ENCODE peak calls at places on chromosomes 3 and 15, in five cellular contexts. Z, L, U, A and R are unnamed samples.

GRCh38 chr3:177410734-177411133 is 213.5 kb upstream of the TBL1XR1 start:
- DNase-seq in U (no peak), L (no peak), Z (no peak), A (no peak), R (no peak)

GRCh38 chr3:151931171-151931570 is 57.7 kb downstream of the SUCNR1 start:
- DNase-seq in U (no peak), Z (no peak), L (no peak), A (no peak), R (no peak)

GRCh38 chr3:122680381-122681293 is at the start of gene PARP14:
- DNase-seq in A (no peak), U (peak), L (peak), Z (peak), R (peak)

GRCh38 chr3:104763007-104763406 is 603.7 kb upstream of the ALCAM start:
- DNase-seq in L (no peak), U (no peak), A (no peak), Z (no peak), R (peak)

GRCh38 chr15:101022306-101022705 is 103.1 kb downstream of the LRRK1 start:
- DNase-seq in Z (peak), U (no peak), L (no peak), A (no peak), R (no peak)

GRCh38 chr3:61497463-61497862 is 63.9 kb upstream of the PTPRG start:
- DNase-seq in L (no peak), U (no peak), A (no peak), Z (no peak), R (no peak)

GRCh38 chr15:98614681-98615080 is 33.7 kb upstream of the IGF1R start:
- DNase-seq in L (no peak), U (no peak), Z (no peak), A (no peak), R (no peak)

GRCh38 chr15:65055201-65055870 is 10.1 kb downstream of the SLC51B start:
- DNase-seq in L (no peak), Z (no peak), U (no peak), A (no peak), R (no peak)

GRCh38 chr3:154121236-154122095 is at the start of gene ARHGEF26:
- DNase-seq in L (peak), Z (peak), U (peak), A (no peak), R (peak)

GRCh38 chr3:65342084-65342683 is 654.4 kb upstream of the ADAMTS9 start:
- DNase-seq in A (no peak), L (peak), U (peak), Z (peak), R (peak)

GRCh38 chr3:57019057-57019456 is 41.4 kb upstream of the SPATA12 start:
- DNase-seq in Z (no peak), U (no peak), A (no peak), L (no peak), R (no peak)

GRCh38 chr3:49653636-49654035 is 20.5 kb upstream of the APEH start:
- DNase-seq in U (no peak), A (no peak), L (no peak), Z (no peak), R (no peak)

GRCh38 chr3:193590088-193590856 is 2.7 kb upstream of the OPA1 start:
- DNase-seq in L (no peak), Z (no peak), A (no peak), U (peak), R (no peak)

GRCh38 chr3:148881286-148881685 is 16.2 kb downstream of the CPA3 start:
- DNase-seq in Z (no peak), U (no peak), L (no peak), A (no peak), R (no peak)

GRCh38 chr15:83278191-83278590 is 6.3 kb downstream of the BNC1 start:
- DNase-seq in L (no peak), A (no peak), U (no peak), Z (no peak), R (no peak)

GRCh38 chr3:112676659-112677234 is 35.8 kb upstream of the CCDC80 start:
- DNase-seq in U (peak), L (peak), A (peak), Z (no peak), R (peak)

GRCh38 chr3:34364345-34364744 is 565.9 kb downstream of the PDCD6IP start:
- DNase-seq in L (no peak), A (peak), Z (no peak), U (no peak), R (peak)

GRCh38 chr15:96421211-96421610 is 90.7 kb downstream of the NR2F2 start:
- DNase-seq in Z (no peak), L (no peak), A (no peak), U (no peak), R (peak)

GRCh38 chr3:141070727-141071357 is 19.7 kb downstream of the SPSB4 start:
- DNase-seq in U (no peak), A (no peak), Z (peak), L (no peak), R (peak)

GRCh38 chr3:43327184-43327950 is 41.0 kb downstream of the SNRK start:
- DNase-seq in L (no peak), A (no peak), Z (no peak), U (no peak), R (no peak)

GRCh38 chr15:42622328-42622925 is 47.0 kb downstream of the STARD9 start:
- DNase-seq in U (no peak), A (no peak), L (peak), Z (no peak), R (no peak)

GRCh38 chr15:92608866-92609700 is 46.5 kb downstream of the FAM174B start:
- DNase-seq in A (no peak), U (no peak), Z (no peak), L (no peak), R (no peak)

GRCh38 chr3:50327129-50327528 is 894 bp downstream of the TUSC2 start:
- DNase-seq in A (no peak), U (no peak), Z (no peak), L (no peak), R (no peak)

GRCh38 chr3:66200147-66200546 is 20.7 kb upstream of the SLC25A26 start:
- DNase-seq in Z (no peak), A (no peak), L (no peak), U (no peak), R (peak)

GRCh38 chr3:28777806-28778475 is 429.3 kb upstream of the AZI2 start:
- DNase-seq in L (no peak), U (no peak), Z (no peak), A (no peak), R (no peak)

GRCh38 chr3:193207290-193207689 is 33.7 kb upstream of the PLAAT1 start:
- DNase-seq in A (no peak), L (no peak), Z (no peak), U (no peak), R (no peak)

DNA sequence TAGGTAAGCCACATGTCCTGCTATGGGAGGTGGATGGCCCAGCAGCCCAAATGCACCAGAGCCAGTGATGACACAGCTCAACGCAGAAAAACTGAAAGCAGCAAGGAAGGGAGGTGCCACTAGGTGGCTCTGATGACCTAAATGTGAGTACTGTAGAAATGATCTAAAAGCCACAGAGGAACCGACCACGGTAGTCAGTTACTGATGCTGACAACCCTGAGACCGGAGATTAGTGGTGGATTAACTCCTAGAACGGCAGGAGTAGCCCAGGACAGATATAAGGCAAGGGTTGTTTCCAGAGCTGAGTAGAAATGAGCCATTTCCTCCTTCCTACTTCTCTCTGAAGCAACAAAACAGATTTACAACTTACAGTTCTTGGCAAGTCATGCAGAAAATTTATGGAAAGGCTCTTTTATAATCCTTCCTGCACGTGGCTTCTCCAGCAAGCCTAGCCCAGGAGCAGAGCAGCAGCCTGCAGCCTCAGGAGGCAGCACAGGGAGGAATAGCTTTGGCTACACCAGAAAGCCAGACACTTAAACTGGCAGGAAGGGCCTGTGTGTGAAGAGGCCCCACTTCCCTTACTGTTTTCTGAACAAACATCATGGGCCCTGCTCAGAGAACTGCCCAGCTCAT is 13.1 kb downstream of the FBXL22 start:
- DNase-seq in L (peak), U (peak), A (peak), Z (peak), R (peak)
- H2AFZ ChIP-seq in L (no peak), U (no peak), A (peak), Z (no peak), R (no peak)

GRCh38 chr3:187360523-187361060 is 7.6 kb upstream of the RTP4 start:
- DNase-seq in A (no peak), U (no peak), Z (no peak), L (no peak), R (no peak)

GRCh38 chr3:187361835-187362234 is 6.3 kb upstream of the RTP4 start:
- DNase-seq in Z (no peak), L (no peak), A (no peak), U (no peak), R (peak)

DNA sequence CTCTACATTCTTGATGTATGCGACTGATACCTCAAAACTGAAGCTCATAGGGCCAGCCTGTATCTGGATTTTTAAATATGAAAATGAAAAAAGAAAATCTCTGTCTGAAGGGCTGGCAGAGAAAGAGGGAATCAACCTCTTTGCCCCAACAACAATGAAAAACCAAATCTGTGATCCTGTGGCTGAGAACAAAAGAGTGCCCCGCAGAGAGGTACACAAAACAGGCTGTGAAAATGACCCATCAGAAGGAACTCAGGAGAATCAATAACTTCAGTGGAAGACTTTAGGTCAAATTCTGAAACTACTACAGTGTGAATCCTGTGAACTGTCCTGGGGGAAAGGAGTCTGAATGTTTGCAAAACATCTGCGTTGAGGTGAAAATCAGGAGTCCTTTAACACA is 8.1 kb upstream of the RTP4 start:
- DNase-seq in Z (no peak), U (no peak), L (no peak), A (no peak), R (peak)
- H3K27ac ChIP-seq in Z (no peak), U (no peak), L (no peak), A (no peak), R (peak)

DNA sequence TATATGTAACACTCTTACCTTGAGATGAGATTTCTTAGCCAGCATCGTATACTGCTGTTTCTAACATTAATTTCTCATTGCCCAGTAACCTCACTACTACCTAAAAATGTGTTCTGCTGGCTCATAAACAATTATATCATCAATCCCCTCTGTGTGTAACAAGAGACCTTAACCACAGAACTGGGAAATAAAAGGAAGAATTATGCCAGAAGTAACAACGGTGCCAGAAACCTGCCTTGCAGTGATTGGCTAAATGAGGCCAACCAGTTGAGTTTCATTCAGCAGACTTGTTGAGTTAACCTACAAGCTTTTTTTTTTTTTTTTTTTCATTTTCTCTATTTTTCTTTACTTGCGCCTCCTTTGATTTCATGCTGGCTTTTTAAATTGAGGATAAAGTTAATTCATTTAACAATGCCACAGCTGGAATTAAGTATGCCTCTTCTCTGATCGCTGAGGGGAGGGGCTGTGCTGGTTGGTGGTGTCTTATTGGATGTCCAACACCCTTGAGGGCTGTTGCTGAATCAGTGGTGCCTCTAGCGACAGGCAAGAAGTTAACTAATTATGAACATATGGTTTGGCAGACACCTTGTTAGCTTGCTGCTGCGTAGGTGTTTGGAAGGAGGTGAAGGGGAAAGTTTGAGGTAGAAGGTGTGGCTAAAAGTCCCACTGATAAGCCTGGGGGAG is 30.0 kb upstream of the GMNC start:
- DNase-seq in Z (no peak), L (no peak), A (no peak), U (no peak), R (peak)
- TF ChIP-seq CREB1 in Z (no peak), L (no peak), A (no peak), U (no peak), R (no peak)

GRCh38 chr3:47163023-47163989 is 607 bp downstream of the SETD2 start:
- DNase-seq in Z (peak), A (no peak), U (peak), L (peak), R (peak)
- H2AFZ ChIP-seq in Z (no peak), A (no peak), U (peak), L (no peak), R (no peak)

DNA sequence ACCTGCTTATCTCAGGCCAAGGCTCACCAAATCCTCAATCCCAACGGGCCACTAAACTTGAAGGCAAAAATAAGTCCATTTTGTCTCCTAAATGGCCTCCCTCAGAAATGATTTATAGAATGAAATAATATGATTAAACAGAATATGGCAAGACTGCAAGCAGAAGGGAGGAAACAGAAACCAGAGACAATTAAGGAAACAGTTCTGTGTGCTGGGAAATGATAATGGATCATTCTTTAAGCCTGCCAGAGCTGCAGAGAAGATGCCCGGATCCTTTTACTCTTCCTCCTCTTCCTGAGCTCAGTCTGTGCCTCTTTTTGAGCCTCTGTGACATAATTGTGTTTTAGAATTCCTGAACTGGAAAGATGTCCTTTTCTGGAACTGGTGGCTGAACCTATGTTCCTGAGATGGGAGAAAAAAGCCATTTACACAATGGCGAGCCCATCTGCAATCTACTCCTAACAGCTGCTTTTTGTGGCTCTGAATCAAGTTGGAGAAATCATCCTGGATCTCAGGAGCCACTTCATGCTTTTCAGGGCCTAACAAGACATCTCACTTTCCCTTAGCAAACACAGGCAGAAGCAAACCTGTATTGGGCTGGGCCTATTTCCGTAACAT is 2.9 kb upstream of the ABHD2 start:
- DNase-seq in A (no peak), U (no peak), Z (no peak), L (no peak), R (no peak)
- H3K27ac ChIP-seq in A (no peak), U (peak), Z (no peak), L (no peak), R (no peak)

GRCh38 chr3:2303567-2303966 is 204.9 kb downstream of the CNTN4 start:
- DNase-seq in U (no peak), L (no peak), Z (peak), A (no peak), R (peak)
- TF ChIP-seq CREB1 in U (no peak), L (no peak), Z (no peak), A (no peak), R (no peak)

GRCh38 chr3:197340521-197340871 is 42.1 kb upstream of the DLG1 start:
- DNase-seq in L (no peak), U (no peak), Z (no peak), A (no peak), R (no peak)
- H2AFZ ChIP-seq in L (peak), U (no peak), Z (peak), A (no peak), R (no peak)

GRCh38 chr15:61720197-61720596 is 340.1 kb downstream of the VPS13C start:
- DNase-seq in Z (no peak), U (no peak), A (no peak), L (no peak), R (no peak)
- H3K27ac ChIP-seq in Z (no peak), U (no peak), A (no peak), L (no peak), R (no peak)